ENCODE peak calls at places on chromosomes 5 and 9, in four cellular contexts. One of them, this sample, is unnamed.

GRCh38 chr9:6552033-6552737 is 93.3 kb downstream of the GLDC start:
- DNase-seq in HFFc6: peak; percentile 5
- DNase-seq in AG09319: peak; percentile 45
- DNase-seq in activated CD8-positive, alpha-beta memory T cell treated with anti-CD3 and anti-CD28 coated beads for 24 hours: no peak
- DNase-seq in this sample: no peak

GRCh38 chr5:170135796-170136490 is 30.2 kb downstream of the FOXI1 start:
- DNase-seq in HFFc6: no peak
- DNase-seq in AG09319: no peak
- DNase-seq in activated CD8-positive, alpha-beta memory T cell treated with anti-CD3 and anti-CD28 coated beads for 24 hours: no peak
- DNase-seq in this sample: no peak

GRCh38 chr5:74462356-74462755 is 178.2 kb downstream of the ENC1 start:
- DNase-seq in AG09319: no peak
- DNase-seq in activated CD8-positive, alpha-beta memory T cell treated with anti-CD3 and anti-CD28 coated beads for 24 hours: no peak
- DNase-seq in HFFc6: no peak
- DNase-seq in this sample: no peak

GRCh38 chr5:177310332-177310731 is 1.4 kb downstream of the MXD3 start:
- DNase-seq in HFFc6: no peak
- DNase-seq in AG09319: no peak
- DNase-seq in activated CD8-positive, alpha-beta memory T cell treated with anti-CD3 and anti-CD28 coated beads for 24 hours: no peak
- DNase-seq in this sample: no peak

GRCh38 chr5:10704949-10705621 is 55.9 kb downstream of the DAP start:
- DNase-seq in activated CD8-positive, alpha-beta memory T cell treated with anti-CD3 and anti-CD28 coated beads for 24 hours: no peak
- DNase-seq in AG09319: no peak
- DNase-seq in HFFc6: peak; percentile 50
- DNase-seq in this sample: no peak

GRCh38 chr5:166722939-166723338 is 1568.5 kb upstream of the WWC1 start:
- DNase-seq in activated CD8-positive, alpha-beta memory T cell treated with anti-CD3 and anti-CD28 coated beads for 24 hours: no peak
- DNase-seq in HFFc6: no peak
- DNase-seq in AG09319: no peak
- DNase-seq in this sample: no peak

GRCh38 chr5:135231289-135231688 is 167.7 kb downstream of the MACROH2A1 start:
- DNase-seq in AG09319: no peak
- DNase-seq in activated CD8-positive, alpha-beta memory T cell treated with anti-CD3 and anti-CD28 coated beads for 24 hours: no peak
- DNase-seq in HFFc6: no peak
- DNase-seq in this sample: no peak

GRCh38 chr5:127080001-127080478 is 6.7 kb upstream of the C5orf63 start:
- DNase-seq in AG09319: no peak
- DNase-seq in activated CD8-positive, alpha-beta memory T cell treated with anti-CD3 and anti-CD28 coated beads for 24 hours: no peak
- DNase-seq in HFFc6: no peak
- DNase-seq in this sample: no peak

GRCh38 chr5:40877371-40877988 is 31.8 kb upstream of the C7 start:
- DNase-seq in AG09319: no peak
- DNase-seq in activated CD8-positive, alpha-beta memory T cell treated with anti-CD3 and anti-CD28 coated beads for 24 hours: no peak
- DNase-seq in HFFc6: no peak
- DNase-seq in this sample: no peak

GRCh38 chr5:178223828-178224335 is 8.7 kb downstream of the PHYKPL start:
- DNase-seq in AG09319: no peak
- DNase-seq in HFFc6: no peak
- DNase-seq in activated CD8-positive, alpha-beta memory T cell treated with anti-CD3 and anti-CD28 coated beads for 24 hours: no peak
- DNase-seq in this sample: no peak

GRCh38 chr5:64838376-64838775 is 69.6 kb downstream of the CWC27 start:
- DNase-seq in HFFc6: no peak
- DNase-seq in activated CD8-positive, alpha-beta memory T cell treated with anti-CD3 and anti-CD28 coated beads for 24 hours: no peak
- DNase-seq in AG09319: no peak
- DNase-seq in this sample: no peak

GRCh38 chr5:180823938-180824629 is 21.5 kb upstream of the MGAT1 start:
- DNase-seq in AG09319: no peak
- DNase-seq in HFFc6: no peak
- DNase-seq in activated CD8-positive, alpha-beta memory T cell treated with anti-CD3 and anti-CD28 coated beads for 24 hours: no peak
- DNase-seq in this sample: no peak

GRCh38 chr5:169162407-169162806 is 138.5 kb downstream of the SLIT3 start:
- DNase-seq in HFFc6: peak; percentile 43
- DNase-seq in AG09319: peak; percentile 61
- DNase-seq in activated CD8-positive, alpha-beta memory T cell treated with anti-CD3 and anti-CD28 coated beads for 24 hours: no peak
- DNase-seq in this sample: no peak

GRCh38 chr9:132591244-132591643 is 8.8 kb downstream of the BARHL1 start:
- DNase-seq in HFFc6: no peak
- DNase-seq in activated CD8-positive, alpha-beta memory T cell treated with anti-CD3 and anti-CD28 coated beads for 24 hours: no peak
- DNase-seq in AG09319: no peak
- DNase-seq in this sample: no peak

GRCh38 chr5:174614500-174615135 is 109.8 kb upstream of the MSX2 start:
- DNase-seq in AG09319: no peak
- DNase-seq in activated CD8-positive, alpha-beta memory T cell treated with anti-CD3 and anti-CD28 coated beads for 24 hours: no peak
- DNase-seq in HFFc6: no peak
- DNase-seq in this sample: no peak

GRCh38 chr5:912356-913091 is 19.8 kb downstream of the TRIP13 start:
- DNase-seq in AG09319: peak; percentile 11
- DNase-seq in HFFc6: peak; percentile 95
- DNase-seq in activated CD8-positive, alpha-beta memory T cell treated with anti-CD3 and anti-CD28 coated beads for 24 hours: peak; percentile 67
- DNase-seq in this sample: no peak

GRCh38 chr9:92504881-92505280 is 22.6 kb upstream of the ASPN start:
- DNase-seq in HFFc6: peak; percentile 21
- DNase-seq in AG09319: no peak
- DNase-seq in activated CD8-positive, alpha-beta memory T cell treated with anti-CD3 and anti-CD28 coated beads for 24 hours: no peak
- DNase-seq in this sample: no peak

GRCh38 chr5:69217154-69217731 is 17.4 kb upstream of the CDK7 start:
- DNase-seq in activated CD8-positive, alpha-beta memory T cell treated with anti-CD3 and anti-CD28 coated beads for 24 hours: peak; percentile 30
- DNase-seq in AG09319: no peak
- DNase-seq in HFFc6: no peak
- DNase-seq in this sample: no peak

GRCh38 chr9:124894035-124894740 is 32.3 kb downstream of the ARPC5L start:
- DNase-seq in activated CD8-positive, alpha-beta memory T cell treated with anti-CD3 and anti-CD28 coated beads for 24 hours: no peak
- DNase-seq in AG09319: no peak
- DNase-seq in HFFc6: no peak
- DNase-seq in this sample: no peak

GRCh38 chr9:104872959-104873850 is 54.8 kb downstream of the ABCA1 start:
- DNase-seq in HFFc6: peak; percentile 91
- DNase-seq in AG09319: no peak
- DNase-seq in activated CD8-positive, alpha-beta memory T cell treated with anti-CD3 and anti-CD28 coated beads for 24 hours: no peak
- DNase-seq in this sample: no peak

GRCh38 chr5:139458580-139459407 is 3.7 kb downstream of the ECSCR start:
- DNase-seq in activated CD8-positive, alpha-beta memory T cell treated with anti-CD3 and anti-CD28 coated beads for 24 hours: peak; percentile 79
- DNase-seq in HFFc6: peak; percentile 73
- DNase-seq in AG09319: no peak
- DNase-seq in this sample: no peak

GRCh38 chr5:42951169-42951846 is 88.8 kb downstream of the ANXA2R start:
- DNase-seq in AG09319: no peak
- DNase-seq in activated CD8-positive, alpha-beta memory T cell treated with anti-CD3 and anti-CD28 coated beads for 24 hours: peak; percentile 87
- DNase-seq in HFFc6: no peak
- DNase-seq in this sample: no peak

GRCh38 chr5:151023651-151024050 is 3.3 kb downstream of the GPX3 start:
- DNase-seq in activated CD8-positive, alpha-beta memory T cell treated with anti-CD3 and anti-CD28 coated beads for 24 hours: no peak
- DNase-seq in HFFc6: no peak
- DNase-seq in AG09319: peak; percentile 64
- DNase-seq in this sample: peak; percentile 82

GRCh38 chr5:169648725-169649124 is 11.7 kb downstream of the DOCK2 start:
- DNase-seq in activated CD8-positive, alpha-beta memory T cell treated with anti-CD3 and anti-CD28 coated beads for 24 hours: no peak
- DNase-seq in AG09319: no peak
- DNase-seq in HFFc6: peak; percentile 90
- DNase-seq in this sample: no peak

GRCh38 chr9:14395300-14396082 is 81.5 kb upstream of the NFIB start:
- DNase-seq in AG09319: no peak
- DNase-seq in activated CD8-positive, alpha-beta memory T cell treated with anti-CD3 and anti-CD28 coated beads for 24 hours: no peak
- DNase-seq in HFFc6: no peak
- DNase-seq in this sample: no peak

GRCh38 chr5:172427202-172427601 is 27.1 kb downstream of the SH3PXD2B start:
- DNase-seq in AG09319: no peak
- DNase-seq in HFFc6: no peak
- DNase-seq in activated CD8-positive, alpha-beta memory T cell treated with anti-CD3 and anti-CD28 coated beads for 24 hours: no peak
- DNase-seq in this sample: no peak

GRCh38 chr5:75831561-75831960 is 114.3 kb upstream of the POC5 start:
- DNase-seq in activated CD8-positive, alpha-beta memory T cell treated with anti-CD3 and anti-CD28 coated beads for 24 hours: no peak
- DNase-seq in AG09319: no peak
- DNase-seq in HFFc6: no peak
- DNase-seq in this sample: no peak

GRCh38 chr5:134738963-134739661 is 764 bp downstream of the CAMLG start:
- DNase-seq in activated CD8-positive, alpha-beta memory T cell treated with anti-CD3 and anti-CD28 coated beads for 24 hours: peak; percentile 69
- DNase-seq in AG09319: no peak
- DNase-seq in HFFc6: peak; percentile 42
- DNase-seq in this sample: peak; percentile 46

GRCh38 chr5:135545115-135545514 is 9.4 kb upstream of the NEUROG1 start:
- DNase-seq in activated CD8-positive, alpha-beta memory T cell treated with anti-CD3 and anti-CD28 coated beads for 24 hours: no peak
- DNase-seq in AG09319: no peak
- DNase-seq in HFFc6: no peak
- DNase-seq in this sample: no peak

GRCh38 chr5:133336121-133336968 is 276.0 kb downstream of the FSTL4 start:
- DNase-seq in HFFc6: no peak
- DNase-seq in activated CD8-positive, alpha-beta memory T cell treated with anti-CD3 and anti-CD28 coated beads for 24 hours: no peak
- DNase-seq in AG09319: no peak
- DNase-seq in this sample: no peak

GRCh38 chr5:124655211-124655880 is 91.1 kb downstream of the ZNF608 start:
- DNase-seq in activated CD8-positive, alpha-beta memory T cell treated with anti-CD3 and anti-CD28 coated beads for 24 hours: no peak
- DNase-seq in HFFc6: no peak
- DNase-seq in AG09319: no peak
- DNase-seq in this sample: no peak